ENCODE peak calls at places on chromosomes 3 and 15, in seven cellular contexts. U is nephron progenitor cell, T is NCI-H1694, N is HCEC 1CT, L is amniotic stem cell, H is NCI-H1105, O is neural progenitor cell. Y is an unnamed sample.

GRCh38 chr3:9949626-9950025 is 2.6 kb downstream of the PRRT3 start:
- DNase-seq in U (no peak), T (no peak), N (no peak), L (no peak), H (no peak), O (no peak), Y (no peak)

GRCh38 chr3:179962617-179963387 is 73.9 kb downstream of the PEX5L start:
- DNase-seq in U (no peak), T (no peak), N (no peak), L (no peak), H (peak; percentile 40), O (no peak), Y (peak; percentile 32)

GRCh38 chr3:47057212-47057671 is 77.8 kb downstream of the NBEAL2 start:
- DNase-seq in U (no peak), T (no peak), N (peak; percentile 47), L (no peak), H (no peak), O (no peak), Y (no peak)

GRCh38 chr3:157416347-157417087 is 20.1 kb upstream of the PTX3 start:
- DNase-seq in U (no peak), T (no peak), N (no peak), L (no peak), H (no peak), O (no peak), Y (no peak)

GRCh38 chr3:124084398-124084881 is 92.5 kb upstream of the ROPN1 start:
- DNase-seq in U (no peak), T (peak; percentile 55), N (no peak), L (no peak), H (no peak), O (no peak), Y (no peak)

GRCh38 chr3:72797773-72798543 is 50.3 kb downstream of the SHQ1 start:
- DNase-seq in U (no peak), T (no peak), N (no peak), L (no peak), H (peak; percentile 70), O (peak; percentile 31), Y (no peak)

GRCh38 chr3:24867783-24868182 is 373.1 kb upstream of the THRB start:
- DNase-seq in U (no peak), T (no peak), N (no peak), L (peak; percentile 13), H (no peak), O (no peak), Y (no peak)

GRCh38 chr3:47411696-47412452 is 31.1 kb downstream of the PTPN23 start:
- DNase-seq in U (no peak), T (no peak), N (no peak), L (no peak), H (no peak), O (no peak), Y (no peak)

GRCh38 chr15:77016321-77016695 is 21.4 kb downstream of the PSTPIP1 start:
- DNase-seq in U (no peak), T (no peak), N (no peak), L (no peak), H (no peak), O (no peak), Y (no peak)

GRCh38 chr15:90008607-90009006 is 7.5 kb downstream of the ZNF710 start:
- DNase-seq in U (no peak), T (no peak), N (no peak), L (no peak), H (no peak), O (no peak), Y (no peak)

GRCh38 chr15:69160976-69161877 is 792 bp downstream of the GLCE start:
- DNase-seq in U (peak; percentile 54), T (no peak), N (peak; percentile 51), L (no peak), H (peak; percentile 40), O (peak; percentile 65), Y (no peak)

GRCh38 chr3:27467545-27467944 is 16.6 kb downstream of the SLC4A7 start:
- DNase-seq in U (no peak), T (no peak), N (peak; percentile 71), L (no peak), H (no peak), O (no peak), Y (no peak)

GRCh38 chr3:41640076-41640475 is 321.8 kb downstream of the ULK4 start:
- DNase-seq in U (no peak), T (no peak), N (no peak), L (no peak), H (no peak), O (no peak), Y (no peak)

GRCh38 chr15:73539726-73540125 is 93.5 kb downstream of the NPTN start:
- DNase-seq in U (no peak), T (no peak), N (no peak), L (no peak), H (no peak), O (no peak), Y (no peak)

GRCh38 chr3:105923151-105923550 is 54.3 kb upstream of the CBLB start:
- DNase-seq in U (no peak), T (no peak), N (no peak), L (no peak), H (no peak), O (no peak), Y (no peak)

GRCh38 chr15:84955089-84955848 is 26.4 kb upstream of the PDE8A start:
- DNase-seq in U (peak; percentile 62), T (peak; percentile 56), N (peak; percentile 74), L (no peak), H (no peak), O (peak; percentile 70), Y (no peak)

GRCh38 chr3:148606979-148607378 is 90.7 kb upstream of the AGTR1 start:
- DNase-seq in U (no peak), T (no peak), N (no peak), L (no peak), H (no peak), O (no peak), Y (no peak)

GRCh38 chr3:171821061-171821460 is 10.8 kb upstream of the PLD1 start:
- DNase-seq in U (no peak), T (no peak), N (no peak), L (no peak), H (no peak), O (no peak), Y (no peak)

GRCh38 chr15:95868450-95868849 is 462.1 kb upstream of the NR2F2 start:
- DNase-seq in U (no peak), T (no peak), N (no peak), L (no peak), H (no peak), O (no peak), Y (no peak)

GRCh38 chr3:117433439-117433838 is 723.9 kb downstream of the TUSC7 start:
- DNase-seq in U (no peak), T (no peak), N (no peak), L (no peak), H (no peak), O (no peak), Y (no peak)

GRCh38 chr15:101256756-101257155 is 4.9 kb upstream of the CHSY1 start:
- DNase-seq in U (no peak), T (no peak), N (peak; percentile 61), L (no peak), H (no peak), O (no peak), Y (no peak)

GRCh38 chr3:86416334-86416733 is 574.6 kb downstream of the VGLL3 start:
- DNase-seq in U (no peak), T (no peak), N (no peak), L (no peak), H (no peak), O (no peak), Y (no peak)

GRCh38 chr3:22377421-22377820 is 626.4 kb upstream of the ZNF385D start:
- DNase-seq in U (no peak), T (no peak), N (no peak), L (no peak), H (no peak), O (no peak), Y (no peak)

GRCh38 chr3:138030881-138031280 is 20.9 kb downstream of the CLDN18 start:
- DNase-seq in U (no peak), T (no peak), N (no peak), L (no peak), H (no peak), O (no peak), Y (no peak)

GRCh38 chr15:66369773-66370651 is 13.5 kb upstream of the TIPIN start:
- DNase-seq in U (no peak), T (no peak), N (no peak), L (no peak), H (no peak), O (no peak), Y (no peak)

GRCh38 chr3:4866841-4867240 is 112.4 kb upstream of the BHLHE40 start:
- DNase-seq in U (no peak), T (no peak), N (peak; percentile 67), L (no peak), H (no peak), O (no peak), Y (no peak)

GRCh38 chr3:70959506-70959905 is 624.0 kb downstream of the FOXP1 start:
- DNase-seq in U (no peak), T (no peak), N (no peak), L (no peak), H (no peak), O (no peak), Y (no peak)

Y was measured in NCI-H2107.